ENCODE peak calls at places on chromosomes 3 and 15, in four cellular contexts. I is heart right ventricle, O is kidney, L is fibroblast of lung. K is an unnamed sample.
A peak's percentile ranks its signal among the peaks of the same experiment; 100 is the strongest.

GRCh38 chr15:43086551-43086950 is 19.3 kb downstream of the UBR1 start:
- DNase-seq in I (no peak), O (no peak), L (peak; percentile 52), K (peak; percentile 39)

GRCh38 chr15:29825205-29825604 is 2.9 kb upstream of the TJP1 start:
- DNase-seq in I (no peak), O (no peak), L (peak; percentile 63), K (peak; percentile 58)

GRCh38 chr3:154129625-154130024 is 8.4 kb downstream of the ARHGEF26 start:
- DNase-seq in I (no peak), O (no peak), L (peak; percentile 67), K (peak; percentile 63)

GRCh38 chr3:94460914-94461313 is 398.1 kb downstream of the NSUN3 start:
- DNase-seq in I (no peak), O (no peak), L (no peak), K (no peak)

GRCh38 chr3:34363871-34364270 is 565.4 kb downstream of the PDCD6IP start:
- DNase-seq in I (no peak), O (no peak), L (no peak), K (no peak)

GRCh38 chr15:91224750-91225380 is 124.8 kb downstream of the SV2B start:
- DNase-seq in I (no peak), O (no peak), L (peak; percentile 3), K (peak; percentile 2)

GRCh38 chr3:100401674-100402036 is 316 bp downstream of the LNP1 start:
- DNase-seq in I (peak; percentile 31), O (peak; percentile 78), L (peak; percentile 66), K (peak; percentile 55)

GRCh38 chr3:9500108-9501050 is 53.2 kb downstream of the LHFPL4 start:
- DNase-seq in I (peak; percentile 57), O (no peak), L (peak; percentile 66), K (peak; percentile 34)

GRCh38 chr15:72197045-72197459 is 535 bp downstream of the GRAMD2A start:
- DNase-seq in I (no peak), O (no peak), L (no peak), K (no peak)

GRCh38 chr15:78049691-78050440 is 27.6 kb downstream of the TBC1D2B start:
- DNase-seq in I (no peak), O (no peak), L (peak; percentile 92), K (peak; percentile 91)

GRCh38 chr15:101139986-101140696 is 111.7 kb downstream of the CHSY1 start:
- DNase-seq in I (no peak), O (peak; percentile 32), L (no peak), K (no peak)

GRCh38 chr15:39745415-39745814 is 37.2 kb downstream of the FSIP1 start:
- DNase-seq in I (no peak), O (no peak), L (no peak), K (no peak)

GRCh38 chr3:103949690-103950089 is 1417.0 kb upstream of the ALCAM start:
- DNase-seq in I (no peak), O (no peak), L (peak; percentile 7), K (no peak)

GRCh38 chr15:25246641-25247417 is 192.0 kb downstream of the UBE3A start:
- DNase-seq in I (peak; percentile 3), O (peak; percentile 56), L (no peak), K (no peak)

GRCh38 chr3:185409957-185410356 is 47.0 kb downstream of the MAP3K13 start:
- DNase-seq in I (no peak), O (no peak), L (no peak), K (no peak)

GRCh38 chr3:107666853-107667252 is 144.1 kb downstream of the BBX start:
- DNase-seq in I (no peak), O (no peak), L (no peak), K (no peak)

GRCh38 chr15:73120269-73120668 is 68.0 kb downstream of the NEO1 start:
- DNase-seq in I (no peak), O (no peak), L (no peak), K (no peak)

GRCh38 chr3:72274511-72275295 is 489.8 kb upstream of the PROK2 start:
- DNase-seq in I (no peak), O (no peak), L (peak; percentile 80), K (peak; percentile 71)

GRCh38 chr3:171056528-171056927 is 30.0 kb upstream of the SLC2A2 start:
- DNase-seq in I (no peak), O (no peak), L (peak; percentile 82), K (peak; percentile 74)

DNA sequence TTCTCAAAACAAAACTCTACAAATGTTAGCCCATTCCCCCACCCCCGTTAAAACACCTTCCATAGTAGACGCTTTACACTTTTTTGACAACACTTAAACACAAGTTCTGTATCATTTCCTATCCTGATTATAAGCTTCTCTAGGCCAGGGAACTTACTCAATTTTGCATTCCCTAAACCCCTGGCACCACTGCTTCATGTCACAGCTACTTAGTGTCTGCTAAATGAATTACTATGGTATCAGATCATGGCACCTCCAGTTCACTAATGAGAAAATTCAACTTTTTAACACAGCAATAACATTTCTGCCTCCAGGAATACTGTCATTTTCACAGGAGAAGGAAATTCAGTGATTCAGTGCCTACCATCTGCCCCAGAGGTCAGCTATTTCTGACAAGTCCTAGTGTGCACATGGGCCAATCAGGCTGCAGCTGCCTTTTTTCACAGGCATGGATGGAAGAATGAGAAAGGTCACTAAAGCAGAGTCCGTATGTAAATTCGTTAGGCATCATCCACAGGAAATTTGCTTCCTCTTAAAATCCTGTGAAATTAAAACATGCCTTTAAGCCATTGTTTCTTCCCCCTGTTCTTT is 18.5 kb downstream of the SFMBT1 start:
- DNase-seq in I (no peak), O (no peak), L (no peak), K (no peak)
- H3K4me3 ChIP-seq in I (no peak overlapping the region), O (no peak overlapping the region), L (no peak overlapping the region), K (no peak overlapping the region)

GRCh38 chr3:131361464-131362421 is 19.8 kb upstream of the NUDT16 start:
- DNase-seq in I (peak; percentile 86), O (peak; percentile 96), L (peak; percentile 58), K (peak; percentile 36)
- H3K4me3 ChIP-seq in I (peak overlapping the region; percentile 56), O (peak overlapping the region; percentile 61), L (peak overlapping the region; percentile 40), K (peak overlapping the region; percentile 57)

GRCh38 chr3:129399895-129400357 is 28.5 kb downstream of the EFCAB12 start:
- DNase-seq in I (no peak), O (peak; percentile 49), L (peak; percentile 25), K (peak; percentile 14)

GRCh38 chr3:129402210-129402609 is 26.2 kb downstream of the EFCAB12 start:
- DNase-seq in I (no peak), O (no peak), L (no peak), K (no peak)

GRCh38 chr3:129399145-129399894 is 29.1 kb downstream of the EFCAB12 start:
- DNase-seq in I (peak; percentile 52), O (peak; percentile 84), L (peak; percentile 98), K (peak; percentile 97)

GRCh38 chr3:129402616-129403015 is 25.8 kb downstream of the EFCAB12 start:
- DNase-seq in I (no peak), O (no peak), L (no peak), K (no peak)

GRCh38 chr3:129398803-129399144 is 29.7 kb downstream of the EFCAB12 start:
- DNase-seq in I (no peak), O (no peak), L (peak; percentile 37), K (peak; percentile 24)
- H3K4me3 ChIP-seq in I (peak overlapping the region; percentile 86), O (peak overlapping the region; percentile 83), L (peak overlapping the region; percentile 96), K (peak overlapping the region; percentile 93)

GRCh38 chr15:52683585-52683984 is 4.4 kb upstream of the ATOSA start:
- DNase-seq in I (no peak), O (no peak), L (no peak), K (no peak)
- H3K4me3 ChIP-seq in I (no peak overlapping the region), O (no peak overlapping the region), L (no peak overlapping the region), K (no peak overlapping the region)

GRCh38 chr3:157330206-157330605 is 106.4 kb upstream of the PTX3 start:
- DNase-seq in I (no peak), O (no peak), L (no peak), K (no peak)
- H3K4me3 ChIP-seq in I (no peak overlapping the region), O (no peak overlapping the region), L (no peak overlapping the region), K (no peak overlapping the region)

GRCh38 chr3:15628967-15629366 is 27.4 kb downstream of the BTD start:
- DNase-seq in I (no peak), O (no peak), L (no peak), K (no peak)

GRCh38 chr3:15623535-15624450 is 22.2 kb downstream of the BTD start:
- DNase-seq in I (no peak), O (no peak), L (no peak), K (no peak)
- H3K4me3 ChIP-seq in I (no peak overlapping the region), O (no peak overlapping the region), L (no peak overlapping the region), K (no peak overlapping the region)

DNA sequence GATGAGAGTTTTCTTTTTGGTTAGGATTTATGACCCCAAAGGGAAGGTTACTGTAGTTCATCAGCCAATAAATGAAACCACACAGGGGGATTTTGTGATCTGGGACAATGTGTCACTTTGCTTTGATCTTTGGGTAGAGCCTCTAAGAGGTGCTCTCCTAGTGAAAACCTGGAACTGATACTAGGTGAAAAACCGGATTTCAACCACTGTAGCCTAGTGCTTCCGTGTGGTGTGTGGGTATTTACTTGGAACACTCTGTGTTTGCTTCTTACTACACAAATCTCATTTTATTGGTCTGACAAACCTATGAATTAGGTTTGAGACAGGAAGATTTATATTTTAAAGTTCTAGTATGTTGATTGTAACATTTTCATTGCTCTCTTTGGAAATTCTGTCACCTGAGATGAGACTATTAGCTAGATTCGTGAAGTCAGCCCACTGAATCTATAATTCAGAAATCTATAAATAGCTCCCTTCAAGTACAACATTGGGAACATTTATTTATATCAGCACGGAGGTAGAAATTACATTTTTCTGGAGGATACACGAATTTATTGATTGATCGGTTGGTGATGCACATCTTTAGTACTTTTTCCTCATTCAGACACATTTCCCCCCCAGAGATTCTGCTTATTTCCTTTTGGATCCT is 119.8 kb downstream of the AKAP13 start:
- DNase-seq in I (no peak), O (no peak), L (no peak), K (no peak)
- H3K4me3 ChIP-seq in I (no peak overlapping the region), O (no peak overlapping the region), L (no peak overlapping the region), K (no peak overlapping the region)

GRCh38 chr15:41304149-41304548 is 28.2 kb downstream of the OIP5 start:
- DNase-seq in I (no peak), O (no peak), L (no peak), K (no peak)
- H3K4me3 ChIP-seq in I (no peak overlapping the region), O (no peak overlapping the region), L (no peak overlapping the region), K (no peak overlapping the region)